ENCODE peak calls at places on chromosomes 3 and 15, in six cellular contexts. One of them, this sample, is unnamed.

GRCh38 chr3:13346481-13347389 is 73.4 kb downstream of the NUP210 start:
- DNase-seq in mesendoderm: peak; percentile 91
- DNase-seq in neuronal stem cell: no peak
- DNase-seq in H9: peak; percentile 85
- DNase-seq in IMR-90: no peak
- DNase-seq in H1: no peak
- DNase-seq in this sample: no peak

GRCh38 chr3:133843634-133844033 is 38.0 kb downstream of the SRPRB start:
- DNase-seq in neuronal stem cell: no peak
- DNase-seq in mesendoderm: no peak
- DNase-seq in H9: no peak
- DNase-seq in IMR-90: peak; percentile 89
- DNase-seq in H1: no peak
- DNase-seq in this sample: peak; percentile 85

GRCh38 chr15:67105065-67105951 is 39.9 kb downstream of the SMAD3 start:
- DNase-seq in mesendoderm: peak; percentile 80
- DNase-seq in H9: no peak
- DNase-seq in IMR-90: peak; percentile 99
- DNase-seq in neuronal stem cell: no peak
- DNase-seq in H1: no peak
- DNase-seq in this sample: peak; percentile 97

GRCh38 chr3:16547555-16547954 is 34.1 kb upstream of the RFTN1 start:
- DNase-seq in neuronal stem cell: no peak
- DNase-seq in H9: no peak
- DNase-seq in mesendoderm: no peak
- DNase-seq in IMR-90: no peak
- DNase-seq in H1: no peak
- DNase-seq in this sample: no peak

GRCh38 chr3:23961064-23961463 is 16.0 kb downstream of the NR1D2 start:
- DNase-seq in H9: no peak
- DNase-seq in mesendoderm: no peak
- DNase-seq in IMR-90: peak; percentile 50
- DNase-seq in H1: no peak
- DNase-seq in neuronal stem cell: no peak
- DNase-seq in this sample: no peak

GRCh38 chr3:141722076-141722475 is 16.0 kb upstream of the RNF7 start:
- DNase-seq in neuronal stem cell: no peak
- DNase-seq in H9: no peak
- DNase-seq in IMR-90: no peak
- DNase-seq in H1: no peak
- DNase-seq in mesendoderm: no peak
- DNase-seq in this sample: no peak

GRCh38 chr3:59802045-59802444 is 752.2 kb upstream of the CFAP20DC start:
- DNase-seq in H9: no peak
- DNase-seq in IMR-90: no peak
- DNase-seq in neuronal stem cell: no peak
- DNase-seq in mesendoderm: peak; percentile 71
- DNase-seq in H1: no peak
- DNase-seq in this sample: no peak

GRCh38 chr15:59950603-59951388 is 53.3 kb upstream of the FOXB1 start:
- DNase-seq in H9: no peak
- DNase-seq in neuronal stem cell: no peak
- DNase-seq in mesendoderm: no peak
- DNase-seq in IMR-90: no peak
- DNase-seq in H1: no peak
- DNase-seq in this sample: no peak

GRCh38 chr3:11297126-11297525 is 24.9 kb downstream of the ATG7 start:
- DNase-seq in mesendoderm: no peak
- DNase-seq in neuronal stem cell: no peak
- DNase-seq in IMR-90: no peak
- DNase-seq in H1: no peak
- DNase-seq in H9: no peak
- DNase-seq in this sample: no peak

GRCh38 chr15:89472785-89473256 is 23.6 kb downstream of the RHCG start:
- DNase-seq in IMR-90: peak; percentile 47
- DNase-seq in H1: peak; percentile 79
- DNase-seq in H9: peak; percentile 94
- DNase-seq in mesendoderm: peak; percentile 91
- DNase-seq in neuronal stem cell: peak; percentile 79
- DNase-seq in this sample: peak; percentile 56

GRCh38 chr15:69887553-69887952 is 210.2 kb downstream of the TLE3 start:
- DNase-seq in H9: no peak
- DNase-seq in IMR-90: no peak
- DNase-seq in H1: no peak
- DNase-seq in mesendoderm: no peak
- DNase-seq in neuronal stem cell: no peak
- DNase-seq in this sample: no peak

GRCh38 chr15:39191871-39192281 is 389.0 kb upstream of the THBS1 start:
- DNase-seq in H9: no peak
- DNase-seq in neuronal stem cell: no peak
- DNase-seq in mesendoderm: no peak
- DNase-seq in H1: no peak
- DNase-seq in IMR-90: peak; percentile 61
- DNase-seq in this sample: peak; percentile 56

GRCh38 chr3:14224895-14225294 is 46.3 kb downstream of the LSM3 start:
- DNase-seq in H1: no peak
- DNase-seq in H9: no peak
- DNase-seq in mesendoderm: peak; percentile 59
- DNase-seq in neuronal stem cell: no peak
- DNase-seq in IMR-90: peak; percentile 51
- DNase-seq in this sample: peak; percentile 77

GRCh38 chr15:90934949-90935751 is at the start of gene UNC45A:
- DNase-seq in mesendoderm: peak; percentile 95
- DNase-seq in H1: peak; percentile 79
- DNase-seq in neuronal stem cell: peak; percentile 88
- DNase-seq in H9: peak; percentile 95
- DNase-seq in IMR-90: peak; percentile 77
- DNase-seq in this sample: peak; percentile 89

GRCh38 chr3:142940472-142940871 is 23.0 kb downstream of the PAQR9 start:
- DNase-seq in H1: no peak
- DNase-seq in H9: no peak
- DNase-seq in neuronal stem cell: no peak
- DNase-seq in mesendoderm: peak; percentile 13
- DNase-seq in IMR-90: no peak
- DNase-seq in this sample: no peak

GRCh38 chr3:171846594-171846993 is 3.4 kb downstream of the TMEM212 start:
- DNase-seq in H1: no peak
- DNase-seq in neuronal stem cell: no peak
- DNase-seq in H9: no peak
- DNase-seq in mesendoderm: no peak
- DNase-seq in IMR-90: peak; percentile 91
- DNase-seq in this sample: peak; percentile 82

GRCh38 chr3:172516318-172517214 is 6.7 kb downstream of the TNFSF10 start:
- DNase-seq in IMR-90: peak; percentile 94
- DNase-seq in H1: no peak
- DNase-seq in H9: no peak
- DNase-seq in mesendoderm: no peak
- DNase-seq in neuronal stem cell: no peak
- DNase-seq in this sample: peak; percentile 48

GRCh38 chr3:12601072-12601471 is 44.2 kb downstream of the MKRN2 start:
- DNase-seq in H1: no peak
- DNase-seq in mesendoderm: no peak
- DNase-seq in neuronal stem cell: no peak
- DNase-seq in IMR-90: no peak
- DNase-seq in H9: no peak
- DNase-seq in this sample: no peak

GRCh38 chr15:90883971-90884718 is at the start of gene FES:
- DNase-seq in H1: no peak
- DNase-seq in neuronal stem cell: peak; percentile 40
- DNase-seq in IMR-90: peak; percentile 46
- DNase-seq in H9: peak; percentile 61
- DNase-seq in mesendoderm: peak; percentile 76
- DNase-seq in this sample: peak; percentile 56

GRCh38 chr3:196868297-196868661 is 559 bp downstream of the SENP5 start:
- DNase-seq in H9: peak; percentile 32
- DNase-seq in neuronal stem cell: peak; percentile 11
- DNase-seq in mesendoderm: peak; percentile 57
- DNase-seq in IMR-90: peak; percentile 9
- DNase-seq in H1: no peak
- DNase-seq in this sample: peak; percentile 61

GRCh38 chr3:78644847-78645246 is 1123.0 kb downstream of the ROBO1 start:
- DNase-seq in mesendoderm: peak; percentile 18
- DNase-seq in H1: no peak
- DNase-seq in IMR-90: no peak
- DNase-seq in neuronal stem cell: no peak
- DNase-seq in H9: no peak
- DNase-seq in this sample: no peak

GRCh38 chr3:73437828-73438227 is 186.9 kb downstream of the PDZRN3 start:
- DNase-seq in neuronal stem cell: no peak
- DNase-seq in H9: no peak
- DNase-seq in mesendoderm: no peak
- DNase-seq in IMR-90: peak; percentile 74
- DNase-seq in H1: no peak
- DNase-seq in this sample: no peak

GRCh38 chr15:25712192-25712960 is 150.8 kb downstream of the ATP10A start:
- DNase-seq in neuronal stem cell: no peak
- DNase-seq in H9: no peak
- DNase-seq in mesendoderm: no peak
- DNase-seq in IMR-90: no peak
- DNase-seq in H1: no peak
- DNase-seq in this sample: no peak

GRCh38 chr3:119099785-119100184 is 46.2 kb upstream of the TEX55 start:
- DNase-seq in mesendoderm: no peak
- DNase-seq in neuronal stem cell: no peak
- DNase-seq in IMR-90: no peak
- DNase-seq in H1: no peak
- DNase-seq in H9: no peak
- DNase-seq in this sample: no peak

GRCh38 chr15:27500206-27500605 is 529.2 kb downstream of the GABRG3 start:
- DNase-seq in mesendoderm: no peak
- DNase-seq in IMR-90: no peak
- DNase-seq in H1: no peak
- DNase-seq in neuronal stem cell: no peak
- DNase-seq in H9: no peak
- DNase-seq in this sample: no peak

GRCh38 chr3:138361193-138361525 is 12.8 kb downstream of the MRAS start:
- DNase-seq in mesendoderm: no peak
- DNase-seq in IMR-90: no peak
- DNase-seq in neuronal stem cell: no peak
- DNase-seq in H1: no peak
- DNase-seq in H9: no peak
- DNase-seq in this sample: no peak

GRCh38 chr3:155364492-155364891 is 71.0 kb upstream of the STRIT1 start:
- DNase-seq in IMR-90: no peak
- DNase-seq in H9: no peak
- DNase-seq in mesendoderm: no peak
- DNase-seq in neuronal stem cell: no peak
- DNase-seq in H1: no peak
- DNase-seq in this sample: no peak
- H3K27ac ChIP-seq in IMR-90: no peak overlapping the region
- H3K27ac ChIP-seq in H9: no peak overlapping the region
- H3K27ac ChIP-seq in mesendoderm: no peak overlapping the region
- H3K27ac ChIP-seq in neuronal stem cell: peak overlapping the region; percentile 85
- H3K27ac ChIP-seq in H1: no peak overlapping the region
- H3K27ac ChIP-seq in this sample: no peak overlapping the region

GRCh38 chr3:5013021-5013906 is 34.0 kb downstream of the BHLHE40 start:
- DNase-seq in neuronal stem cell: no peak
- DNase-seq in mesendoderm: peak; percentile 91
- DNase-seq in IMR-90: peak; percentile 47
- DNase-seq in H9: peak; percentile 60
- DNase-seq in H1: peak; percentile 15
- DNase-seq in this sample: peak; percentile 44

GRCh38 chr3:5010140-5010539 is 30.9 kb downstream of the BHLHE40 start:
- DNase-seq in IMR-90: no peak
- DNase-seq in H1: no peak
- DNase-seq in H9: no peak
- DNase-seq in mesendoderm: no peak
- DNase-seq in neuronal stem cell: no peak
- DNase-seq in this sample: no peak

GRCh38 chr3:5012398-5012797 is 33.2 kb downstream of the BHLHE40 start:
- DNase-seq in H1: no peak
- DNase-seq in mesendoderm: peak; percentile 55
- DNase-seq in IMR-90: no peak
- DNase-seq in H9: no peak
- DNase-seq in neuronal stem cell: no peak
- DNase-seq in this sample: no peak

GRCh38 chr3:5010706-5011554 is 31.7 kb downstream of the BHLHE40 start:
- DNase-seq in neuronal stem cell: no peak
- DNase-seq in H9: no peak
- DNase-seq in H1: no peak
- DNase-seq in IMR-90: peak; percentile 39
- DNase-seq in mesendoderm: no peak
- DNase-seq in this sample: no peak

GRCh38 chr3:5011555-5012256 is 32.5 kb downstream of the BHLHE40 start:
- DNase-seq in IMR-90: no peak
- DNase-seq in neuronal stem cell: no peak
- DNase-seq in H1: no peak
- DNase-seq in H9: no peak
- DNase-seq in mesendoderm: peak; percentile 57
- DNase-seq in this sample: no peak
- H2AK5ac ChIP-seq in IMR-90: no peak overlapping the region
- H2AK5ac ChIP-seq in neuronal stem cell: no peak overlapping the region
- H2AK5ac ChIP-seq in H1: no peak overlapping the region
- H2AK5ac ChIP-seq in H9: no peak overlapping the region
- H2AK5ac ChIP-seq in mesendoderm: peak overlapping the region; percentile 99
- H2AK5ac ChIP-seq in this sample: no peak overlapping the region

DNA sequence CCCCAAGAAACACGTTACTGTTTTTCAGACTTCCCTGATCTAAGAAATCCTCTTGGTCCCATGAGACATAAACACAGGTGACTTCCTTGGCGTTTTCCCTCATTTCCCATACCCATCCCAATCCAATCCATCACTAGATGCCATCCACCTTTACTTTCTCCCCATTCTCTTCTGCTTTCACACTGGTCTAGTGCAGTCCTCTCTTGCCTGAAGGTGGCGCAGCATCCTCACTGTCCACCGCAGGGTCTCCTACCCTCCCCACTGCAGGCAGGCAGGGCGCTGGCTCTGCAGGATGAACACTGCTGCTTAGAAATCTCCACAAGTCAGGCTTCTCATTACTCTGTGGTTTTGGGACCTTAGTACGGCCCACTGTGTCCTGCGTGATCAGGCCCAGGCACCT is 58.2 kb downstream of the RAB7A start:
- DNase-seq in H9: peak; percentile 83
- DNase-seq in IMR-90: no peak
- DNase-seq in neuronal stem cell: peak; percentile 26
- DNase-seq in mesendoderm: peak; percentile 81
- DNase-seq in H1: peak; percentile 39
- DNase-seq in this sample: no peak
- H3K27ac ChIP-seq in H9: no peak overlapping the region
- H3K27ac ChIP-seq in IMR-90: no peak overlapping the region
- H3K27ac ChIP-seq in neuronal stem cell: no peak overlapping the region
- H3K27ac ChIP-seq in mesendoderm: no peak overlapping the region
- H3K27ac ChIP-seq in H1: no peak overlapping the region
- H3K27ac ChIP-seq in this sample: peak overlapping the region; percentile 34

GRCh38 chr3:48597408-48597800 is 2.3 kb upstream of the COL7A1 start:
- DNase-seq in H9: no peak
- DNase-seq in H1: no peak
- DNase-seq in mesendoderm: no peak
- DNase-seq in IMR-90: no peak
- DNase-seq in neuronal stem cell: no peak
- DNase-seq in this sample: no peak
- H2AK5ac ChIP-seq in H9: no peak overlapping the region
- H2AK5ac ChIP-seq in H1: no peak overlapping the region
- H2AK5ac ChIP-seq in mesendoderm: no peak overlapping the region
- H2AK5ac ChIP-seq in IMR-90: peak overlapping the region; percentile 100
- H2AK5ac ChIP-seq in neuronal stem cell: no peak overlapping the region
- H2AK5ac ChIP-seq in this sample: peak overlapping the region; percentile 92

GRCh38 chr3:100044369-100044768 is 69.9 kb downstream of the FILIP1L start:
- DNase-seq in mesendoderm: no peak
- DNase-seq in H1: no peak
- DNase-seq in IMR-90: no peak
- DNase-seq in neuronal stem cell: no peak
- DNase-seq in H9: no peak
- DNase-seq in this sample: no peak
- H3K27ac ChIP-seq in mesendoderm: no peak overlapping the region
- H3K27ac ChIP-seq in H1: no peak overlapping the region
- H3K27ac ChIP-seq in IMR-90: no peak overlapping the region
- H3K27ac ChIP-seq in neuronal stem cell: no peak overlapping the region
- H3K27ac ChIP-seq in H9: no peak overlapping the region
- H3K27ac ChIP-seq in this sample: no peak overlapping the region

GRCh38 chr15:62998262-62998909 is 44.2 kb upstream of the TPM1 start:
- DNase-seq in H9: no peak
- DNase-seq in H1: no peak
- DNase-seq in neuronal stem cell: no peak
- DNase-seq in IMR-90: no peak
- DNase-seq in mesendoderm: no peak
- DNase-seq in this sample: no peak
- H2AK5ac ChIP-seq in H9: no peak overlapping the region
- H2AK5ac ChIP-seq in H1: no peak overlapping the region
- H2AK5ac ChIP-seq in neuronal stem cell: no peak overlapping the region
- H2AK5ac ChIP-seq in IMR-90: no peak overlapping the region
- H2AK5ac ChIP-seq in mesendoderm: no peak overlapping the region
- H2AK5ac ChIP-seq in this sample: peak overlapping the region; percentile 46